ENCODE peak calls at places on chromosomes 11 and 22, in six cellular contexts. V is heart right ventricle, W is cardiac muscle cell, B is stomach, T is PC-3, R is left lung. G is an unnamed sample. For H3K27me3, the result is how much of the 10 kb centered on the place peaks cover.

GRCh38 chr11:82873919-82874333 is 26.3 kb downstream of the PRCP start:
- DNase-seq in R (no peak), V (no peak), B (no peak), T (no peak), W (peak), G (no peak)

GRCh38 chr11:17102447-17102846 is 25.0 kb upstream of the RPS13 start:
- DNase-seq in R (no peak), B (no peak), V (no peak), W (no peak), T (no peak), G (no peak)

GRCh38 chr11:71324788-71325417 is 72.5 kb upstream of the SHANK2 start:
- DNase-seq in B (no peak), R (peak), T (no peak), V (no peak), W (no peak), G (no peak)

GRCh38 chr22:38700271-38700788 is 413 bp downstream of the JOSD1 start:
- DNase-seq in V (peak), W (peak), B (peak), T (peak), R (peak), G (no peak)

GRCh38 chr11:115993613-115994012 is 489.4 kb upstream of the CADM1 start:
- DNase-seq in T (no peak), B (no peak), W (no peak), R (no peak), V (no peak), G (no peak)

GRCh38 chr11:19433367-19433766 is 192.6 kb upstream of the E2F8 start:
- DNase-seq in W (no peak), T (no peak), V (no peak), B (no peak), R (no peak), G (no peak)

GRCh38 chr11:19156892-19157291 is 39.9 kb downstream of the ZDHHC13 start:
- DNase-seq in R (no peak), T (no peak), V (no peak), W (no peak), B (no peak), G (no peak)

GRCh38 chr11:232783-233565 is 3.2 kb downstream of the SIRT3 start:
- DNase-seq in B (no peak), W (no peak), R (no peak), V (no peak), T (no peak), G (no peak)

GRCh38 chr11:117045196-117045595 is 53.0 kb downstream of the SIK3 start:
- DNase-seq in V (no peak), B (no peak), W (peak), R (no peak), T (peak), G (peak)

GRCh38 chr22:44448271-44448780 is 49.7 kb downstream of the RTL6 start:
- DNase-seq in B (peak), V (peak), W (peak), R (peak), T (peak), G (peak)

GRCh38 chr22:36439481-36440271 is 41.8 kb downstream of the TXN2 start:
- DNase-seq in T (peak), R (peak), B (no peak), V (peak), W (peak), G (peak)

GRCh38 chr11:46414466-46414796 is 22.9 kb upstream of the CHRM4 start:
- DNase-seq in B (no peak), T (no peak), V (no peak), W (no peak), R (no peak), G (no peak)

GRCh38 chr22:36873614-36874308 is 13.0 kb downstream of the NCF4 start:
- DNase-seq in R (peak), W (peak), B (peak), V (no peak), T (peak), G (peak)

GRCh38 chr11:120511804-120512726 is 517 bp downstream of the GRIK4 start:
- DNase-seq in R (no peak), T (no peak), W (no peak), V (no peak), B (peak), G (no peak)

GRCh38 chr11:27218498-27219038 is 144.4 kb downstream of the CCDC34 start:
- DNase-seq in R (no peak), T (peak), B (no peak), V (no peak), W (peak), G (peak)

GRCh38 chr22:24325105-24325757 is 54.6 kb downstream of the SPECC1L start:
- DNase-seq in T (peak), R (no peak), V (no peak), B (no peak), W (peak), G (peak)

GRCh38 chr11:7577226-7577882 is 63.6 kb downstream of the PPFIBP2 start:
- DNase-seq in B (peak), W (peak), V (peak), T (no peak), R (no peak), G (no peak)

GRCh38 chr11:69080361-69080973 is 31.7 kb downstream of the TPCN2 start:
- DNase-seq in R (peak), W (peak), T (peak), B (no peak), V (no peak), G (no peak)

GRCh38 chr11:108221401-108221800 is 1.0 kb downstream of the NPAT start:
- DNase-seq in T (peak), V (no peak), W (peak), B (no peak), R (no peak), G (no peak)

GRCh38 chr22:48974443-48975251 is 853.0 kb downstream of the BRD1 start:
- DNase-seq in T (no peak), W (no peak), R (no peak), V (no peak), B (no peak), G (no peak)

GRCh38 chr11:3799143-3799542 is 1.8 kb upstream of the NUP98 start:
- DNase-seq in B (no peak), W (no peak), R (no peak), T (no peak), V (no peak), G (no peak)

GRCh38 chr22:37425800-37426531 is 1.3 kb downstream of the ELFN2 start:
- DNase-seq in V (no peak), B (no peak), W (no peak), R (no peak), T (no peak), G (no peak)

GRCh38 chr22:35191412-35191811 is 65.9 kb upstream of the HMGXB4 start:
- DNase-seq in B (no peak), V (no peak), W (peak), R (no peak), T (peak), G (no peak)

GRCh38 chr22:37016134-37016910 is 2.9 kb downstream of the TST start:
- DNase-seq in B (peak), V (no peak), R (no peak), W (no peak), T (no peak), G (no peak)

GRCh38 chr11:110173775-110174644 is 80.8 kb downstream of the ZC3H12C start:
- DNase-seq in T (peak), V (peak), W (peak), R (peak), B (peak), G (no peak)

DNA sequence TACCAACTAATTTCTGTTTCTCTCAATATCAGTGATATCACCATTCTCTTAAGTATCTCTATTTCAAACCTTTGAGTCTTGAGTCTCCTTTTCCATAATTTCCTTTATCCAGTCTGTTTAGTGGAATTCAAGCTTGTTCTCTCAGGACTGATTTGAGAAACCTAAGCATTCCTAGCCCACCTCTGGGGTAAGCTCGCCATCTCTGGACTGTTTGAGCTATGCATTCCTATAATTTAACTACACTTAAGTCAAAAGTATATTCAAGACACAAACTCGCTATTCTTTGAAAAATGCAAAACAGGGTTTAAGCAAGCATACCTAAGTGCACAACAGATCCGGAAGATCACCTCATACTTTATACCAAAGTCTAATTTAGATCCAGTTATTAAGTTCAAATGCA is 2.1 kb upstream of the DLAT start:
- DNase-seq in T (no peak), R (no peak), W (no peak), B (no peak), V (no peak), G (no peak)
- TF ChIP-seq CTCF in T (peak), R (no peak), W (no peak), B (no peak), V (no peak), G (no peak)

GRCh38 chr11:135006800-135007199 is 594.8 kb upstream of the B3GAT1 start:
- DNase-seq in V (no peak), R (no peak), W (no peak), T (no peak), B (no peak), G (no peak)
- H3K4me3 ChIP-seq in V (no peak), R (no peak), W (no peak), T (no peak), B (no peak), G (no peak)

GRCh38 chr11:10481567-10482349 is 26.7 kb downstream of the AMPD3 start:
- DNase-seq in R (no peak), V (no peak), W (no peak), B (no peak), T (no peak), G (no peak)

GRCh38 chr11:10483174-10483573 is 28.1 kb downstream of the AMPD3 start:
- DNase-seq in W (no peak), B (no peak), T (no peak), R (no peak), V (no peak), G (no peak)

GRCh38 chr11:10480026-10480425 is 25.0 kb downstream of the AMPD3 start:
- DNase-seq in V (no peak), B (no peak), W (no peak), T (no peak), R (no peak), G (no peak)

GRCh38 chr11:10478574-10479550 is 23.8 kb downstream of the AMPD3 start:
- DNase-seq in T (no peak), V (no peak), W (no peak), R (no peak), B (no peak), G (no peak)

GRCh38 chr11:10480760-10481159 is 25.7 kb downstream of the AMPD3 start:
- DNase-seq in W (no peak), B (no peak), R (no peak), V (no peak), T (no peak), G (no peak)
- H3K27me3 ChIP-seq in W (under half), B (under half), R (under half), V (under half), T (under half), G (under half)

GRCh38 chr11:127000991-127001390 is 421 bp upstream of the KIRREL3 start:
- DNase-seq in V (no peak), T (no peak), B (no peak), W (no peak), R (no peak), G (no peak)

GRCh38 chr11:127002669-127003259 is 2.2 kb upstream of the KIRREL3 start:
- DNase-seq in W (no peak), V (no peak), T (no peak), B (no peak), R (no peak), G (no peak)

GRCh38 chr11:127000291-127000968 is at the start of gene KIRREL3:
- DNase-seq in V (peak), B (no peak), R (no peak), W (peak), T (no peak), G (no peak)

GRCh38 chr11:127006311-127006710 is 5.7 kb upstream of the KIRREL3 start:
- DNase-seq in R (no peak), W (no peak), T (no peak), B (no peak), V (no peak), G (no peak)

GRCh38 chr11:127003260-127003981 is 2.9 kb upstream of the KIRREL3 start:
- DNase-seq in W (no peak), V (no peak), R (no peak), B (no peak), T (no peak), G (no peak)
- TF ChIP-seq CTCF in W (peak), V (no peak), R (no peak), B (no peak), T (peak), G (peak)

DNA sequence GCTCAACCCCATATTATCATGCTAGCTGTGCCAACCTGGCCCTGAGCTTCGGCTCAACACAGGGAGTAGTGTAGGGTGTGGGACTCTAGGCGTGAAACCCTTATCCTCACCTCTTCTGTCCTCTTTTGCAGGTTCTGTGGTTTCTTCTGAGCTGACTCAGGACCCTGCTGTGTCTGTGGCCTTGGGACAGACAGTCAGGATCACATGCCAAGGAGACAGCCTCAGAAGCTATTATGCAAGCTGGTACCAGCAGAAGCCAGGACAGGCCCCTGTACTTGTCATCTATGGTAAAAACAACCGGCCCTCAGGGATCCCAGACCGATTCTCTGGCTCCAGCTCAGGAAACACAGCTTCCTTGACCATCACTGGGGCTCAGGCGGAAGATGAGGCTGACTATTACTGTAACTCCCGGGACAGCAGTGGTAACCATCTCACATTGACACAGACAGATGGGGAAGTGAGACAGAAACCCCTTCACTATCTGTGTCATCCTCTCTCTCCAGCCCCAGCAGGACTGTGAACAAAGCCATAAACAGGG is 76.4 kb downstream of the GGTLC2 start:
- DNase-seq in W (peak), R (no peak), T (no peak), V (no peak), B (no peak), G (no peak)
- H3K4me3 ChIP-seq in W (no peak), R (no peak), T (no peak), V (no peak), B (no peak), G (no peak)

DNA sequence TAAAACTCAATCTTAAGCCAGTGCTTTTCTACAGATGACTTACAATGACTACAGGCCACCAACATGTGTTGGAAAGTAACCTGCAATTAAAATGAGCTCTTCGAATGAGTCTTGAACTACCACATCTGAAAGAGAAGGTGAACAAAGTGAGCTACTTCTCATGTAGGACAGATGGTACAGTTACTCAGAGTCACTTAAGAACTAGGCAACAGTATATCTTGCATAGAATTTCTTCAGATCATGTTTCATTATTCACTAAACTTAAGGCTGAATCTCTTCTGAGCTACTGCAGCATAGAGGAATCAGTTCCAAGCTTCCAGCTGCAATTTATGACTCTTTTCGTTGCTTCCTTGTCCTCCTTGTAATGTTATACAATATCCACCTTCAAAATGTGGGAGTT is 270.9 kb downstream of the TTC28 start:
- DNase-seq in R (no peak), B (no peak), T (no peak), V (no peak), W (no peak), G (no peak)
- H3K27me3 ChIP-seq in R (under half), B (under half), T (under half), V (under half), W (under half), G (under half)

GRCh38 chr11:61700221-61700620 is 20.0 kb downstream of the DAGLA start:
- DNase-seq in T (peak), B (peak), V (no peak), R (peak), W (peak), G (no peak)

GRCh38 chr11:61702701-61703312 is 22.6 kb downstream of the DAGLA start:
- DNase-seq in V (no peak), W (no peak), R (no peak), T (no peak), B (no peak), G (no peak)

GRCh38 chr11:61699737-61700160 is 19.6 kb downstream of the DAGLA start:
- DNase-seq in R (no peak), T (peak), W (no peak), B (peak), V (peak), G (no peak)

GRCh38 chr11:61700720-61701119 is 20.5 kb downstream of the DAGLA start:
- DNase-seq in V (no peak), T (peak), B (no peak), W (no peak), R (no peak), G (no peak)

GRCh38 chr11:61701298-61701993 is 21.3 kb downstream of the DAGLA start:
- DNase-seq in W (no peak), R (no peak), T (peak), B (no peak), V (no peak), G (no peak)
- TF ChIP-seq CTCF in W (peak), R (no peak), T (peak), B (no peak), V (peak), G (peak)